ENCODE peak calls at places on chromosome 4, in ten cellular contexts. B is Panc1; V is upper lobe of left lung; W is activated T-cell treated with anti-CD3 and anti-CD28 coated beads, Interleukin-2, amount 50 U/mL, for 4 hours; U is right cardiac atrium; L is foreskin keratinocyte; S is T-cell; I is sciatic nerve; Q is naive thymus-derived CD4-positive, alpha-beta T cell; H is CD4-positive, alpha-beta T cell. X is an unnamed sample.

GRCh38 chr4:102554482-102554881 is 53.3 kb downstream of the NFKB1 start:
- ATAC-seq in I (peak), S (no peak), B (no peak), L (no peak), Q (no peak), H (no peak), W (no peak), U (peak), V (peak), X (peak)

GRCh38 chr4:54384563-54384962 is 155.5 kb downstream of the PDGFRA start:
- ATAC-seq in V (peak), I (peak), B (peak), L (peak), W (no peak), H (no peak), S (no peak), U (peak), Q (peak), X (peak)

GRCh38 chr4:154743683-154744340 is at the start of gene LRAT:
- ATAC-seq in Q (peak), W (peak), L (peak), B (peak), V (peak), S (peak), H (peak), I (peak), U (peak), X (peak)

GRCh38 chr4:113683143-113683542 is 78.4 kb downstream of the CAMK2D start:
- ATAC-seq in B (no peak), U (no peak), I (no peak), W (peak), Q (peak), V (no peak), S (peak), H (peak), L (peak), X (no peak)

GRCh38 chr4:119299221-119300071 is 22.5 kb downstream of the FABP2 start:
- ATAC-seq in B (no peak), W (no peak), V (peak), S (no peak), H (no peak), I (peak), U (peak), L (peak), Q (peak), X (peak)

GRCh38 chr4:130044788-130045531 is 949.0 kb downstream of the C4orf33 start:
- ATAC-seq in I (no peak), U (no peak), L (no peak), W (no peak), V (no peak), B (no peak), Q (no peak), S (no peak), H (no peak), X (no peak)

GRCh38 chr4:123235431-123235830 is 161.2 kb upstream of the SPRY1 start:
- ATAC-seq in L (no peak), V (no peak), S (no peak), B (no peak), Q (no peak), W (no peak), U (no peak), H (no peak), I (no peak), X (peak)

GRCh38 chr4:169410839-169411770 is 140.3 kb upstream of the SH3RF1 start:
- ATAC-seq in Q (peak), W (peak), U (no peak), L (no peak), S (peak), B (no peak), H (peak), I (peak), V (peak), X (peak)

GRCh38 chr4:148056879-148057278 is 325.0 kb downstream of the ARHGAP10 start:
- ATAC-seq in B (no peak), H (peak), L (peak), W (peak), V (peak), I (peak), U (peak), S (peak), Q (peak), X (peak)

GRCh38 chr4:156291317-156291716 is 337.7 kb upstream of the CTSO start:
- ATAC-seq in Q (no peak), W (no peak), B (no peak), H (no peak), L (peak), I (no peak), S (no peak), V (no peak), U (no peak), X (peak)

GRCh38 chr4:188484256-188484655 is 345.0 kb downstream of the TRIML1 start:
- ATAC-seq in B (no peak), L (no peak), U (no peak), V (no peak), H (no peak), Q (no peak), S (no peak), I (no peak), W (no peak), X (no peak)

X was measured in SK-N-SH treated with all-trans-retinoic acid at 6 μM for 48 hours.